ENCODE peak calls at places on chromosomes 13 and 19, in eight cellular contexts. One of them, this sample, is unnamed.

GRCh38 chr19:37346091-37346490 is 24.8 kb upstream of the ZNF527 start:
- DNase-seq in uterus: no peak
- DNase-seq in aorta: no peak
- DNase-seq in heart left ventricle: no peak
- DNase-seq in right lobe of liver: no peak
- DNase-seq in endothelial cell of umbilical vein: no peak
- DNase-seq in neuronal stem cell: no peak
- DNase-seq in pancreas: no peak
- DNase-seq in this sample: no peak

GRCh38 chr13:28349371-28349770 is 145.6 kb downstream of the FLT1 start:
- DNase-seq in uterus: no peak
- DNase-seq in aorta: no peak
- DNase-seq in heart left ventricle: no peak
- DNase-seq in right lobe of liver: no peak
- DNase-seq in endothelial cell of umbilical vein: no peak
- DNase-seq in neuronal stem cell: no peak
- DNase-seq in pancreas: no peak
- DNase-seq in this sample: no peak

GRCh38 chr13:44437356-44438233 is 64.0 kb downstream of the SERP2 start:
- DNase-seq in uterus: no peak
- DNase-seq in aorta: no peak
- DNase-seq in heart left ventricle: no peak
- DNase-seq in right lobe of liver: no peak
- DNase-seq in endothelial cell of umbilical vein: peak
- DNase-seq in neuronal stem cell: peak
- DNase-seq in pancreas: no peak
- DNase-seq in this sample: no peak

GRCh38 chr13:26485288-26485687 is 72.2 kb upstream of the WASF3 start:
- DNase-seq in uterus: no peak
- DNase-seq in aorta: no peak
- DNase-seq in heart left ventricle: no peak
- DNase-seq in right lobe of liver: no peak
- DNase-seq in endothelial cell of umbilical vein: no peak
- DNase-seq in neuronal stem cell: no peak
- DNase-seq in pancreas: no peak
- DNase-seq in this sample: no peak

GRCh38 chr13:90238433-90238832 is 1109.1 kb upstream of the MIR17HG start:
- DNase-seq in uterus: no peak
- DNase-seq in aorta: no peak
- DNase-seq in heart left ventricle: no peak
- DNase-seq in right lobe of liver: no peak
- DNase-seq in endothelial cell of umbilical vein: no peak
- DNase-seq in neuronal stem cell: no peak
- DNase-seq in pancreas: no peak
- DNase-seq in this sample: no peak

GRCh38 chr19:35045667-35046300 is 4.3 kb downstream of the HPN start:
- DNase-seq in uterus: no peak
- DNase-seq in aorta: peak
- DNase-seq in heart left ventricle: peak
- DNase-seq in right lobe of liver: no peak
- DNase-seq in endothelial cell of umbilical vein: peak
- DNase-seq in neuronal stem cell: no peak
- DNase-seq in pancreas: no peak
- DNase-seq in this sample: peak

GRCh38 chr13:24232037-24232436 is 71.5 kb downstream of the SPATA13 start:
- DNase-seq in uterus: no peak
- DNase-seq in aorta: no peak
- DNase-seq in heart left ventricle: no peak
- DNase-seq in right lobe of liver: no peak
- DNase-seq in endothelial cell of umbilical vein: no peak
- DNase-seq in neuronal stem cell: no peak
- DNase-seq in pancreas: no peak
- DNase-seq in this sample: no peak

GRCh38 chr19:13934785-13935109 is 3.5 kb downstream of the PODNL1 start:
- DNase-seq in uterus: no peak
- DNase-seq in aorta: no peak
- DNase-seq in heart left ventricle: no peak
- DNase-seq in right lobe of liver: no peak
- DNase-seq in endothelial cell of umbilical vein: no peak
- DNase-seq in neuronal stem cell: no peak
- DNase-seq in pancreas: no peak
- DNase-seq in this sample: no peak

GRCh38 chr19:14695471-14695870 is 5.6 kb downstream of the ZNF333 start:
- DNase-seq in uterus: no peak
- DNase-seq in aorta: no peak
- DNase-seq in heart left ventricle: no peak
- DNase-seq in right lobe of liver: no peak
- DNase-seq in endothelial cell of umbilical vein: no peak
- DNase-seq in neuronal stem cell: no peak
- DNase-seq in pancreas: no peak
- DNase-seq in this sample: no peak

GRCh38 chr13:107977175-107977574 is 238.2 kb downstream of the LIG4 start:
- DNase-seq in uterus: no peak
- DNase-seq in aorta: no peak
- DNase-seq in heart left ventricle: no peak
- DNase-seq in right lobe of liver: no peak
- DNase-seq in endothelial cell of umbilical vein: no peak
- DNase-seq in neuronal stem cell: no peak
- DNase-seq in pancreas: no peak
- DNase-seq in this sample: no peak

GRCh38 chr13:79389031-79389430 is 17.0 kb downstream of the RBM26 start:
- DNase-seq in uterus: no peak
- DNase-seq in aorta: no peak
- DNase-seq in heart left ventricle: no peak
- DNase-seq in right lobe of liver: no peak
- DNase-seq in endothelial cell of umbilical vein: no peak
- DNase-seq in neuronal stem cell: no peak
- DNase-seq in pancreas: no peak
- DNase-seq in this sample: no peak

GRCh38 chr13:79395881-79396280 is 10.2 kb downstream of the RBM26 start:
- DNase-seq in uterus: no peak
- DNase-seq in aorta: no peak
- DNase-seq in heart left ventricle: no peak
- DNase-seq in right lobe of liver: no peak
- DNase-seq in endothelial cell of umbilical vein: no peak
- DNase-seq in neuronal stem cell: no peak
- DNase-seq in pancreas: no peak
- DNase-seq in this sample: no peak

GRCh38 chr13:79398169-79398568 is 7.9 kb downstream of the RBM26 start:
- DNase-seq in uterus: no peak
- DNase-seq in aorta: no peak
- DNase-seq in heart left ventricle: no peak
- DNase-seq in right lobe of liver: no peak
- DNase-seq in endothelial cell of umbilical vein: no peak
- DNase-seq in neuronal stem cell: no peak
- DNase-seq in pancreas: no peak
- DNase-seq in this sample: no peak

GRCh38 chr13:79393564-79394249 is 12.3 kb downstream of the RBM26 start:
- DNase-seq in uterus: no peak
- DNase-seq in aorta: peak
- DNase-seq in heart left ventricle: no peak
- DNase-seq in right lobe of liver: no peak
- DNase-seq in endothelial cell of umbilical vein: peak
- DNase-seq in neuronal stem cell: no peak
- DNase-seq in pancreas: no peak
- DNase-seq in this sample: no peak

GRCh38 chr13:79392882-79393563 is 13.0 kb downstream of the RBM26 start:
- DNase-seq in uterus: no peak
- DNase-seq in aorta: no peak
- DNase-seq in heart left ventricle: no peak
- DNase-seq in right lobe of liver: no peak
- DNase-seq in endothelial cell of umbilical vein: peak
- DNase-seq in neuronal stem cell: no peak
- DNase-seq in pancreas: no peak
- DNase-seq in this sample: no peak
- H3K27ac ChIP-seq in uterus: no peak
- H3K27ac ChIP-seq in aorta: no peak
- H3K27ac ChIP-seq in heart left ventricle: no peak
- H3K27ac ChIP-seq in right lobe of liver: no peak
- H3K27ac ChIP-seq in endothelial cell of umbilical vein: no peak
- H3K27ac ChIP-seq in neuronal stem cell: no peak
- H3K27ac ChIP-seq in pancreas: no peak
- H3K27ac ChIP-seq in this sample: no peak

DNA sequence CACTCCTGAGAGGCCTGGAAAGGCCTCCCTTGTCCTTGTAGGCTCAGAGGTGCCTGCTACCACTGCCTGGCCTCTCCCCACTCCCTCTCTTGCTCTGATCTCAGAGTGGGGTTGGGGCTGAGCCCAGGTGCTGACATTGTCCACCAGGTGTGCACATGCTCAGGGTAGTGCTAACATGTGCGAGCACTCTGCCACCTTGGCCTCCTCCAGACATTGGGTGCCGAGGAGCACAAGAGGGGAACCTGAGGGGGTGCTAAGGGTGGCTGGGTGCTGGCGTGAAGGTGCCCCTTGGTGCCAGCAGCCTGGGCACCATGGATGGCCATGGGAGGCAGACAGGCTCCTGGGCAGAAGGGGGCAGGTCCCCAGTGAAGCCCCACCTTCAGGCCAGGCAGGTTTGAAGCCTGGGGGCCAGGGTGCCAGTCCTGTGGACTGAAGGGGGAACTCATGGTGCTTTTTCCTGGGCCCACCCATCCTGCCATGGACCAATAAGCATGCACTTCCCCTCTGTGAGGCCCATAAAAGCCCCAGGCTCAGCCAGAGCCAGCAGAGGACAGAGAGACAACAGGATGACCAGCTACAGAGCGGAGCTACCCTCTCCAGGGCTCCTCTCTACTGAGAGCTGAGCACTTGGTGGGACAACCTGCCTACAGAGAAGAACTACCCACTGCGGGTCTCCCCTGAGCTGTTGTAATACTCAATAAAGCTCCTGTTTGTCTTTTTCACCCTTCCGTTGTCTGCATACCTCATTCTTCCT is 7.7 kb upstream of the BAX start:
- DNase-seq in uterus: no peak
- DNase-seq in aorta: no peak
- DNase-seq in heart left ventricle: no peak
- DNase-seq in right lobe of liver: no peak
- DNase-seq in endothelial cell of umbilical vein: no peak
- DNase-seq in neuronal stem cell: no peak
- DNase-seq in pancreas: no peak
- DNase-seq in this sample: no peak
- H3K27ac ChIP-seq in uterus: no peak
- H3K27ac ChIP-seq in aorta: no peak
- H3K27ac ChIP-seq in heart left ventricle: no peak
- H3K27ac ChIP-seq in right lobe of liver: no peak
- H3K27ac ChIP-seq in endothelial cell of umbilical vein: no peak
- H3K27ac ChIP-seq in neuronal stem cell: no peak
- H3K27ac ChIP-seq in pancreas: no peak
- H3K27ac ChIP-seq in this sample: no peak

GRCh38 chr13:31945202-31945978 is 86.2 kb upstream of the FRY start:
- DNase-seq in uterus: peak
- DNase-seq in aorta: peak
- DNase-seq in heart left ventricle: peak
- DNase-seq in right lobe of liver: peak
- DNase-seq in endothelial cell of umbilical vein: no peak
- DNase-seq in neuronal stem cell: no peak
- DNase-seq in pancreas: peak
- DNase-seq in this sample: no peak
- H3K27ac ChIP-seq in uterus: no peak
- H3K27ac ChIP-seq in aorta: no peak
- H3K27ac ChIP-seq in heart left ventricle: peak
- H3K27ac ChIP-seq in right lobe of liver: peak
- H3K27ac ChIP-seq in endothelial cell of umbilical vein: no peak
- H3K27ac ChIP-seq in neuronal stem cell: no peak
- H3K27ac ChIP-seq in pancreas: peak
- H3K27ac ChIP-seq in this sample: no peak

GRCh38 chr13:45700971-45701900 is 884 bp upstream of the CBY2 start:
- DNase-seq in uterus: no peak
- DNase-seq in aorta: no peak
- DNase-seq in heart left ventricle: no peak
- DNase-seq in right lobe of liver: no peak
- DNase-seq in endothelial cell of umbilical vein: no peak
- DNase-seq in neuronal stem cell: no peak
- DNase-seq in pancreas: no peak
- DNase-seq in this sample: no peak

GRCh38 chr13:45695198-45695730 is 6.9 kb upstream of the CBY2 start:
- DNase-seq in uterus: no peak
- DNase-seq in aorta: no peak
- DNase-seq in heart left ventricle: no peak
- DNase-seq in right lobe of liver: no peak
- DNase-seq in endothelial cell of umbilical vein: no peak
- DNase-seq in neuronal stem cell: no peak
- DNase-seq in pancreas: no peak
- DNase-seq in this sample: no peak

GRCh38 chr13:45702088-45702487 is at the start of gene CBY2:
- DNase-seq in uterus: no peak
- DNase-seq in aorta: no peak
- DNase-seq in heart left ventricle: no peak
- DNase-seq in right lobe of liver: no peak
- DNase-seq in endothelial cell of umbilical vein: no peak
- DNase-seq in neuronal stem cell: no peak
- DNase-seq in pancreas: no peak
- DNase-seq in this sample: no peak

GRCh38 chr13:45691667-45692066 is 10.5 kb upstream of the CBY2 start:
- DNase-seq in uterus: no peak
- DNase-seq in aorta: no peak
- DNase-seq in heart left ventricle: no peak
- DNase-seq in right lobe of liver: no peak
- DNase-seq in endothelial cell of umbilical vein: no peak
- DNase-seq in neuronal stem cell: no peak
- DNase-seq in pancreas: no peak
- DNase-seq in this sample: no peak

GRCh38 chr13:45696610-45697226 is 5.4 kb upstream of the CBY2 start:
- DNase-seq in uterus: no peak
- DNase-seq in aorta: no peak
- DNase-seq in heart left ventricle: no peak
- DNase-seq in right lobe of liver: no peak
- DNase-seq in endothelial cell of umbilical vein: no peak
- DNase-seq in neuronal stem cell: no peak
- DNase-seq in pancreas: no peak
- DNase-seq in this sample: no peak
- H3K27ac ChIP-seq in uterus: no peak
- H3K27ac ChIP-seq in aorta: no peak
- H3K27ac ChIP-seq in heart left ventricle: no peak
- H3K27ac ChIP-seq in right lobe of liver: no peak
- H3K27ac ChIP-seq in endothelial cell of umbilical vein: no peak
- H3K27ac ChIP-seq in neuronal stem cell: no peak
- H3K27ac ChIP-seq in pancreas: no peak
- H3K27ac ChIP-seq in this sample: no peak

GRCh38 chr19:21358768-21359451 is at the start of gene ZNF738:
- DNase-seq in uterus: peak
- DNase-seq in aorta: peak
- DNase-seq in heart left ventricle: peak
- DNase-seq in right lobe of liver: peak
- DNase-seq in endothelial cell of umbilical vein: peak
- DNase-seq in neuronal stem cell: peak
- DNase-seq in pancreas: peak
- DNase-seq in this sample: peak

DNA sequence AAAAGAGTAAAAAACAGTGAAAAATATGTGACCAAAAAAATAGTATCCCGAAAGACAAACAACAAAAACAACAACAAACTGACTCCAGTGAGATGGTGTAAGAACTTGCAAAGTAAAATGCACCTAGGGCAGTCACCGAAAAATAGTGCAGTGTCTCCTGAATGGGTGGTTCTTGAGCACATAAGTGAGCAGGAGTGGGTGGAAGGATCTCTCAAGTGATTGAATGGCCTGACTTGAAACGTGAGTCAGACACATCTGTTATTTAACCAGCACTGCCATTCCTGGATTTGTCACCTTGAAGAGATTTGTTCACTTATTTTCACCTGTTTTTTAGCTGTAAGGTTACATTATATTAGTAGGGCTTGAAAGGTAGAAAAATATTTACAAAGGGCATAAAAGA is 3.5 kb downstream of the ZNF738 start:
- DNase-seq in uterus: no peak
- DNase-seq in aorta: no peak
- DNase-seq in heart left ventricle: no peak
- DNase-seq in right lobe of liver: no peak
- DNase-seq in endothelial cell of umbilical vein: no peak
- DNase-seq in neuronal stem cell: no peak
- DNase-seq in pancreas: no peak
- DNase-seq in this sample: no peak
- H3K27ac ChIP-seq in uterus: no peak
- H3K27ac ChIP-seq in aorta: no peak
- H3K27ac ChIP-seq in heart left ventricle: no peak
- H3K27ac ChIP-seq in right lobe of liver: no peak
- H3K27ac ChIP-seq in endothelial cell of umbilical vein: no peak
- H3K27ac ChIP-seq in neuronal stem cell: no peak
- H3K27ac ChIP-seq in pancreas: no peak
- H3K27ac ChIP-seq in this sample: no peak